ENCODE peak calls at places on chromosome 11, in five cellular contexts. O, W, I, R and Q are unnamed samples.
A peak's percentile ranks its signal among the peaks of the same experiment; 100 is the strongest.

GRCh38 chr11:102589047-102589459 is 36.1 kb downstream of the MMP20 start:
- DNase-seq in O (no peak), W (no peak), I (no peak), R (no peak), Q (no peak)

GRCh38 chr11:111514216-111515031 is at the start of gene HOATZ:
- DNase-seq in O (peak; percentile 83), W (peak; percentile 82), I (peak; percentile 35), R (peak; percentile 51), Q (peak; percentile 68)

GRCh38 chr11:15615412-15616096 is 500.8 kb downstream of the INSC start:
- DNase-seq in O (no peak), W (no peak), I (no peak), R (no peak), Q (peak; percentile 15)

GRCh38 chr11:109338131-109338530 is 83.9 kb upstream of the C11orf87 start:
- DNase-seq in O (no peak), W (no peak), I (no peak), R (no peak), Q (no peak)

GRCh38 chr11:5696210-5696609 is 6.6 kb downstream of the TRIM22 start:
- DNase-seq in O (no peak), W (no peak), I (no peak), R (peak; percentile 24), Q (no peak)

GRCh38 chr11:74543991-74544390 is 48.4 kb upstream of the POLD3 start:
- DNase-seq in O (no peak), W (no peak), I (peak; percentile 52), R (no peak), Q (no peak)

GRCh38 chr11:2834893-2835767 is 50.4 kb downstream of the CDKN1C start:
- DNase-seq in O (no peak), W (no peak), I (peak; percentile 77), R (peak; percentile 52), Q (no peak)

GRCh38 chr11:70067591-70068341 is 10.4 kb upstream of the ANO1 start:
- DNase-seq in O (peak; percentile 68), W (peak; percentile 50), I (peak; percentile 97), R (no peak), Q (peak; percentile 41)

GRCh38 chr11:394034-394857 is at the start of gene PKP3:
- DNase-seq in O (peak; percentile 88), W (no peak), I (peak; percentile 95), R (peak; percentile 83), Q (no peak)

GRCh38 chr11:65435330-65435931 is 12.8 kb downstream of the NEAT1 start:
- DNase-seq in O (no peak), W (peak; percentile 19), I (peak; percentile 17), R (peak; percentile 73), Q (no peak)

GRCh38 chr11:121226415-121227263 is 65.9 kb upstream of the SC5D start:
- DNase-seq in O (no peak), W (no peak), I (no peak), R (no peak), Q (no peak)

GRCh38 chr11:14537134-14537599 is 17.0 kb upstream of the PSMA1 start:
- DNase-seq in O (no peak), W (no peak), I (peak; percentile 69), R (peak; percentile 48), Q (peak; percentile 18)

DNA sequence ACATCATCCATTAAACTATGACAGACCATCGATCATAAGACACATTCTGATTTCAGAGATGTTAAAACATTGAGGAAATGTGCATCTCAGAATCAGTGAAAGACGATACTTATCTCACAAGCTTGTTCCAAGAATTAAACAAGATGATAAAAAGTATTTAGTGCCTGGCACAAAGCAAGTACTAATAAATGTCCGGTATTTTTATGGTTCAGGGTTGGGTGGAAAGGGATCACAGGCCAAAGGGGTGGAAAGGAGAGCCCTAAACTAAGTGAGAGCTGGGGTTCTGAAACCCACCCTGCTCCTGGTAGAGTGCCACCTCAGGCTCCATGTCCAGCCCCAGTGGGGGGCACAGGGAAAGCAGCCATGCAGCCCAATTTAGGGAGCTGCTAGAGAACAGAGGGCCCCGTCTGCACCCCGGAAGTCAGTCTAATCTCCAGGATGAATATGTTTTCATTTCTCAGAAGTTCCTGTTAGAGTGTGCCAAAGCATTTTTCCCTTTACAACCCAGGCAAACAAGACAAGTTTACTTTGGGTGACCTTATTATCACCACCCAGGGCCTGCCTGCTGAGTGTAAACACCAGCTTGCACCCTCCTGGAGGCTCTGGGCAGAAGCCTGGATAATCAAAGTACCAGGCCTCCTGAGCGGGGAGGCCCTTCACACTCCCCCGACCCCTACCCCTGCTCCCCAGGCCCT is 3.8 kb upstream of the CREB3L1 start:
- DNase-seq in O (no peak), W (no peak), I (no peak), R (no peak), Q (no peak)
- H2BK12ac ChIP-seq in O (no peak overlapping the region), W (no peak overlapping the region), I (no peak overlapping the region), R (no peak overlapping the region), Q (no peak overlapping the region)

GRCh38 chr11:8775341-8776133 is 92.9 kb downstream of the RPL27A start:
- DNase-seq in O (no peak), W (no peak), I (no peak), R (no peak), Q (no peak)
- H3K4me1 ChIP-seq in O (no peaks in the 10 kb centered on the region), W (peaks cover 5% of the 10 kb centered on the region), I (peaks cover 13% of the 10 kb centered on the region), R (peaks cover 18% of the 10 kb centered on the region), Q (no peaks in the 10 kb centered on the region)

DNA sequence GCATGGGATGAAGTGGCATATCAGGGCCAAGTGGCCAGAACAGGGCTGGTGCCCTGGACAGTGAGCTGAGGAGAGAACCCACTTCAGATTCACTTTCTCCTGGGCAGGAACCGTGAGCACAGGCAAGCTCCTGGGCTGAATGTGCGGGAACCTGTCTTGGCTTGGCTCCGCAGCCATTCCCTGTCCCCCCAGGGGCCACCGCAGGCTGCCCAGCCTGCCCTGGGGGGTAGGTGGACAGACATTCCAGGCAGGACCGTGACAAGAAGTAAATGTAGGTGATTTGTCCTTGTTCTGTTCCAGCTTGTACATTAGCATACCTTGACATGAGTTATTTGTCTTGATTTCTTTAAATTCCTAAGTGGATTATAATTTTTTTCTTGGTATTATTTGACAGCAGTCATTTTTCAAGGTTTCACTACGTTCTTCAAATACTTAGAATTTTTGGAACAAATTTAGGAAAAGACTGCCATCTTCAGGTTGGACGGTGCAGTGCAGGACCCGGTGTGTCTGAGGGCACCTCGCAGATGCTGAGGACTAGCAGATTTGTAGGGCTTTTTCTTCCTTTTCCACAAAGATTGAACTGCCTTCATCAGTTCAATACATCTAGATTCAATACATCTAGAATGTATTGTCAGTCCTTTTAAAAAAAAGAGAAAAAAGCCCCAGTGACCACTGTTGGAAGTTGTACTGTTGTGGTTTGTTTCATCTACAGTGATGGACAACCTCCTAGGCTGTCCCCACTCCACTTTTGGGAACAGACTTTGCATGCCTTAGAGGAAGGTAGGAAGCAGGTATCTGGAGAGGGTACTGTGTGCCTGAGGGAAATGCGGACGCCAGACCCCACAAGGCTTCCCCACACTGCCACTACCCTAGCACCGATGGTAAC is 115.1 kb upstream of the RASSF10 start:
- DNase-seq in O (peak; percentile 57), W (peak; percentile 89), I (peak; percentile 94), R (peak; percentile 59), Q (peak; percentile 59)
- H2BK12ac ChIP-seq in O (no peak overlapping the region), W (peak overlapping the region; percentile 83), I (peak overlapping the region; percentile 64), R (peak overlapping the region; percentile 71), Q (no peak overlapping the region)

GRCh38 chr11:119681537-119681936 is 47.5 kb downstream of the NECTIN1 start:
- DNase-seq in O (no peak), W (no peak), I (no peak), R (no peak), Q (no peak)

GRCh38 chr11:119686483-119686882 is 42.5 kb downstream of the NECTIN1 start:
- DNase-seq in O (no peak), W (no peak), I (no peak), R (no peak), Q (no peak)

GRCh38 chr11:119685073-119685746 is 43.8 kb downstream of the NECTIN1 start:
- DNase-seq in O (no peak), W (no peak), I (no peak), R (no peak), Q (no peak)

GRCh38 chr11:119684361-119685072 is 44.5 kb downstream of the NECTIN1 start:
- DNase-seq in O (no peak), W (no peak), I (no peak), R (peak; percentile 85), Q (no peak)

DNA sequence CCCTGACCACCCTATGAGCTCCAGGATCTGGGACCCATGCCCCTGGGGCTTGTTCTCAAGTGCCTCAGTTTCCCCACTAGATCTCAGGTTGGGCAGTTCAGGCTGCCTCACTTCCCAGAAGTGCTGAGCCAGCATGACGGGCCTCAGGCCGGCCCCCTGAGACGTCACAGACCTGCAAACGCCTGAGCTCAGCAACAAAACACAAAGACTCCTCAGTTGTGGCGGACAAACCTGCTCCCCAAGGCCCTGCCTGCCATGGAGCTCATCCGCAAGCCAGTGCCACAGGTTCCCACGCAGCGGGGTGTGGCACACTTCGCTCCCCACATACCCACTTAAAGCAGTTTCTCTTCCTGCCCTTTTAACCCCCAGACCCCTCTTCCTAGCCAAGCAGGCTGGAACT is 45.2 kb downstream of the NECTIN1 start:
- DNase-seq in O (no peak), W (no peak), I (no peak), R (no peak), Q (no peak)
- H3K4me1 ChIP-seq in O (peaks cover 13% of the 10 kb centered on the region), W (peaks cover 9% of the 10 kb centered on the region), I (peaks cover 33% of the 10 kb centered on the region), R (peaks cover 23% of the 10 kb centered on the region), Q (peaks cover 27% of the 10 kb centered on the region)

GRCh38 chr11:82767123-82767522 is 33.5 kb upstream of the FAM181B start:
- DNase-seq in O (no peak), W (no peak), I (no peak), R (no peak), Q (no peak)
- H2BK12ac ChIP-seq in O (no peak overlapping the region), W (no peak overlapping the region), I (no peak overlapping the region), R (no peak overlapping the region), Q (no peak overlapping the region)